ENCODE peak calls at places on chromosomes 12 and 14, in ten cellular contexts. One of them, this sample, is unnamed.

GRCh38 chr12:66399626-66399931 is 97.3 kb downstream of the HELB start:
- DNase-seq in astrocyte of the cerebellum: no peak
- DNase-seq in retinal pigment epithelial cell: no peak
- DNase-seq in AG09309: no peak
- DNase-seq in ovary: no peak
- DNase-seq in HL-60: no peak
- DNase-seq in adrenal gland: no peak
- DNase-seq in astrocyte of the spinal cord: no peak
- DNase-seq in choroid plexus epithelial cell: no peak
- DNase-seq in CD8-positive, alpha-beta T cell: no peak
- DNase-seq in this sample: no peak

GRCh38 chr12:62625238-62625637 is 158.6 kb downstream of the MON2 start:
- DNase-seq in astrocyte of the cerebellum: peak
- DNase-seq in retinal pigment epithelial cell: no peak
- DNase-seq in AG09309: no peak
- DNase-seq in ovary: no peak
- DNase-seq in HL-60: peak
- DNase-seq in adrenal gland: no peak
- DNase-seq in astrocyte of the spinal cord: peak
- DNase-seq in choroid plexus epithelial cell: peak
- DNase-seq in CD8-positive, alpha-beta T cell: no peak
- DNase-seq in this sample: no peak

GRCh38 chr12:60920841-60921495 is 1325.1 kb downstream of the SLC16A7 start:
- DNase-seq in astrocyte of the cerebellum: no peak
- DNase-seq in retinal pigment epithelial cell: no peak
- DNase-seq in AG09309: no peak
- DNase-seq in ovary: no peak
- DNase-seq in HL-60: no peak
- DNase-seq in adrenal gland: no peak
- DNase-seq in astrocyte of the spinal cord: peak
- DNase-seq in choroid plexus epithelial cell: peak
- DNase-seq in CD8-positive, alpha-beta T cell: no peak
- DNase-seq in this sample: no peak

GRCh38 chr12:32671930-32672785 is 6.9 kb upstream of the DNM1L start:
- DNase-seq in astrocyte of the cerebellum: peak
- DNase-seq in retinal pigment epithelial cell: no peak
- DNase-seq in AG09309: peak
- DNase-seq in ovary: peak
- DNase-seq in HL-60: peak
- DNase-seq in adrenal gland: no peak
- DNase-seq in astrocyte of the spinal cord: peak
- DNase-seq in choroid plexus epithelial cell: peak
- DNase-seq in CD8-positive, alpha-beta T cell: no peak
- DNase-seq in this sample: peak

GRCh38 chr12:66061557-66062279 is 68.8 kb downstream of the LLPH start:
- DNase-seq in astrocyte of the cerebellum: no peak
- DNase-seq in retinal pigment epithelial cell: no peak
- DNase-seq in AG09309: no peak
- DNase-seq in ovary: no peak
- DNase-seq in HL-60: no peak
- DNase-seq in adrenal gland: no peak
- DNase-seq in astrocyte of the spinal cord: no peak
- DNase-seq in choroid plexus epithelial cell: no peak
- DNase-seq in CD8-positive, alpha-beta T cell: no peak
- DNase-seq in this sample: no peak

GRCh38 chr12:1007994-1008393 is 17.0 kb downstream of the ERC1 start:
- DNase-seq in astrocyte of the cerebellum: no peak
- DNase-seq in retinal pigment epithelial cell: no peak
- DNase-seq in AG09309: no peak
- DNase-seq in ovary: no peak
- DNase-seq in HL-60: no peak
- DNase-seq in adrenal gland: no peak
- DNase-seq in astrocyte of the spinal cord: no peak
- DNase-seq in choroid plexus epithelial cell: no peak
- DNase-seq in CD8-positive, alpha-beta T cell: no peak
- DNase-seq in this sample: no peak

GRCh38 chr12:121678721-121679300 is 9.4 kb upstream of the MORN3 start:
- DNase-seq in astrocyte of the cerebellum: no peak
- DNase-seq in retinal pigment epithelial cell: no peak
- DNase-seq in AG09309: no peak
- DNase-seq in ovary: no peak
- DNase-seq in HL-60: no peak
- DNase-seq in adrenal gland: no peak
- DNase-seq in astrocyte of the spinal cord: no peak
- DNase-seq in choroid plexus epithelial cell: no peak
- DNase-seq in CD8-positive, alpha-beta T cell: no peak
- DNase-seq in this sample: no peak

GRCh38 chr12:45244561-45245348 is 28.9 kb downstream of the ANO6 start:
- DNase-seq in astrocyte of the cerebellum: no peak
- DNase-seq in retinal pigment epithelial cell: no peak
- DNase-seq in AG09309: peak
- DNase-seq in ovary: no peak
- DNase-seq in HL-60: no peak
- DNase-seq in adrenal gland: no peak
- DNase-seq in astrocyte of the spinal cord: peak
- DNase-seq in choroid plexus epithelial cell: peak
- DNase-seq in CD8-positive, alpha-beta T cell: no peak
- DNase-seq in this sample: no peak

GRCh38 chr12:131894313-131894860 is at the start of gene ULK1:
- DNase-seq in astrocyte of the cerebellum: peak
- DNase-seq in retinal pigment epithelial cell: peak
- DNase-seq in AG09309: no peak
- DNase-seq in ovary: peak
- DNase-seq in HL-60: peak
- DNase-seq in adrenal gland: peak
- DNase-seq in astrocyte of the spinal cord: peak
- DNase-seq in choroid plexus epithelial cell: peak
- DNase-seq in CD8-positive, alpha-beta T cell: peak
- DNase-seq in this sample: peak

GRCh38 chr12:54421175-54421872 is 2.3 kb upstream of the ITGA5 start:
- DNase-seq in astrocyte of the cerebellum: no peak
- DNase-seq in retinal pigment epithelial cell: no peak
- DNase-seq in AG09309: no peak
- DNase-seq in ovary: peak
- DNase-seq in HL-60: no peak
- DNase-seq in adrenal gland: no peak
- DNase-seq in astrocyte of the spinal cord: peak
- DNase-seq in choroid plexus epithelial cell: no peak
- DNase-seq in CD8-positive, alpha-beta T cell: no peak
- DNase-seq in this sample: no peak

GRCh38 chr14:99515301-99516155 is 34.3 kb downstream of the CCNK start:
- DNase-seq in astrocyte of the cerebellum: no peak
- DNase-seq in retinal pigment epithelial cell: no peak
- DNase-seq in AG09309: no peak
- DNase-seq in ovary: no peak
- DNase-seq in HL-60: no peak
- DNase-seq in adrenal gland: peak
- DNase-seq in astrocyte of the spinal cord: no peak
- DNase-seq in choroid plexus epithelial cell: no peak
- DNase-seq in CD8-positive, alpha-beta T cell: no peak
- DNase-seq in this sample: no peak

GRCh38 chr14:106665814-106666213 is 1139.4 kb downstream of the TMEM121 start:
- DNase-seq in astrocyte of the cerebellum: no peak
- DNase-seq in retinal pigment epithelial cell: no peak
- DNase-seq in AG09309: no peak
- DNase-seq in ovary: no peak
- DNase-seq in HL-60: no peak
- DNase-seq in adrenal gland: no peak
- DNase-seq in astrocyte of the spinal cord: no peak
- DNase-seq in choroid plexus epithelial cell: no peak
- DNase-seq in CD8-positive, alpha-beta T cell: no peak
- DNase-seq in this sample: no peak

GRCh38 chr12:95191060-95191696 is 26.1 kb downstream of the FGD6 start:
- DNase-seq in astrocyte of the cerebellum: no peak
- DNase-seq in retinal pigment epithelial cell: no peak
- DNase-seq in AG09309: no peak
- DNase-seq in ovary: no peak
- DNase-seq in HL-60: no peak
- DNase-seq in adrenal gland: no peak
- DNase-seq in astrocyte of the spinal cord: no peak
- DNase-seq in choroid plexus epithelial cell: no peak
- DNase-seq in CD8-positive, alpha-beta T cell: no peak
- DNase-seq in this sample: no peak

GRCh38 chr12:14771651-14772137 is 31.6 kb downstream of the WBP11 start:
- DNase-seq in astrocyte of the cerebellum: no peak
- DNase-seq in retinal pigment epithelial cell: no peak
- DNase-seq in AG09309: no peak
- DNase-seq in ovary: no peak
- DNase-seq in HL-60: no peak
- DNase-seq in adrenal gland: no peak
- DNase-seq in astrocyte of the spinal cord: no peak
- DNase-seq in choroid plexus epithelial cell: no peak
- DNase-seq in CD8-positive, alpha-beta T cell: peak
- DNase-seq in this sample: no peak

GRCh38 chr14:60222820-60223219 is 26.2 kb upstream of the PPM1A start:
- DNase-seq in astrocyte of the cerebellum: no peak
- DNase-seq in retinal pigment epithelial cell: no peak
- DNase-seq in AG09309: no peak
- DNase-seq in ovary: no peak
- DNase-seq in HL-60: no peak
- DNase-seq in adrenal gland: no peak
- DNase-seq in astrocyte of the spinal cord: no peak
- DNase-seq in choroid plexus epithelial cell: no peak
- DNase-seq in CD8-positive, alpha-beta T cell: no peak
- DNase-seq in this sample: no peak

GRCh38 chr14:105999361-106000028 is 473.1 kb downstream of the TMEM121 start:
- DNase-seq in astrocyte of the cerebellum: no peak
- DNase-seq in retinal pigment epithelial cell: no peak
- DNase-seq in AG09309: no peak
- DNase-seq in ovary: peak
- DNase-seq in HL-60: peak
- DNase-seq in adrenal gland: no peak
- DNase-seq in astrocyte of the spinal cord: no peak
- DNase-seq in choroid plexus epithelial cell: peak
- DNase-seq in CD8-positive, alpha-beta T cell: peak
- DNase-seq in this sample: no peak

GRCh38 chr14:60125918-60126317 is 34.2 kb downstream of the PCNX4 start:
- DNase-seq in astrocyte of the cerebellum: no peak
- DNase-seq in retinal pigment epithelial cell: no peak
- DNase-seq in AG09309: no peak
- DNase-seq in ovary: no peak
- DNase-seq in HL-60: no peak
- DNase-seq in adrenal gland: no peak
- DNase-seq in astrocyte of the spinal cord: no peak
- DNase-seq in choroid plexus epithelial cell: peak
- DNase-seq in CD8-positive, alpha-beta T cell: no peak
- DNase-seq in this sample: no peak

GRCh38 chr12:112166051-112167015 is 41.0 kb downstream of the TRAFD1 start:
- DNase-seq in astrocyte of the cerebellum: no peak
- DNase-seq in retinal pigment epithelial cell: no peak
- DNase-seq in AG09309: no peak
- DNase-seq in ovary: no peak
- DNase-seq in HL-60: no peak
- DNase-seq in adrenal gland: no peak
- DNase-seq in astrocyte of the spinal cord: no peak
- DNase-seq in choroid plexus epithelial cell: no peak
- DNase-seq in CD8-positive, alpha-beta T cell: no peak
- DNase-seq in this sample: no peak

GRCh38 chr12:104785886-104786285 is 172.2 kb downstream of the SLC41A2 start:
- DNase-seq in astrocyte of the cerebellum: no peak
- DNase-seq in retinal pigment epithelial cell: no peak
- DNase-seq in AG09309: no peak
- DNase-seq in ovary: no peak
- DNase-seq in HL-60: no peak
- DNase-seq in adrenal gland: no peak
- DNase-seq in astrocyte of the spinal cord: no peak
- DNase-seq in choroid plexus epithelial cell: no peak
- DNase-seq in CD8-positive, alpha-beta T cell: no peak
- DNase-seq in this sample: no peak

GRCh38 chr14:75283162-75283883 is 4.7 kb downstream of the FOS start:
- DNase-seq in astrocyte of the cerebellum: no peak
- DNase-seq in retinal pigment epithelial cell: no peak
- DNase-seq in AG09309: no peak
- DNase-seq in ovary: peak
- DNase-seq in HL-60: peak
- DNase-seq in adrenal gland: peak
- DNase-seq in astrocyte of the spinal cord: peak
- DNase-seq in choroid plexus epithelial cell: peak
- DNase-seq in CD8-positive, alpha-beta T cell: no peak
- DNase-seq in this sample: no peak

GRCh38 chr12:45034861-45035265 is 16.0 kb downstream of the DBX2 start:
- DNase-seq in astrocyte of the cerebellum: no peak
- DNase-seq in retinal pigment epithelial cell: no peak
- DNase-seq in AG09309: no peak
- DNase-seq in ovary: no peak
- DNase-seq in HL-60: no peak
- DNase-seq in adrenal gland: no peak
- DNase-seq in astrocyte of the spinal cord: no peak
- DNase-seq in choroid plexus epithelial cell: no peak
- DNase-seq in CD8-positive, alpha-beta T cell: no peak
- DNase-seq in this sample: no peak

GRCh38 chr12:67415473-67415872 is 146.3 kb downstream of the CAND1 start:
- DNase-seq in astrocyte of the cerebellum: no peak
- DNase-seq in retinal pigment epithelial cell: no peak
- DNase-seq in AG09309: peak
- DNase-seq in ovary: no peak
- DNase-seq in HL-60: no peak
- DNase-seq in adrenal gland: peak
- DNase-seq in astrocyte of the spinal cord: peak
- DNase-seq in choroid plexus epithelial cell: peak
- DNase-seq in CD8-positive, alpha-beta T cell: no peak
- DNase-seq in this sample: no peak
- TF ChIP-seq CTCF in astrocyte of the cerebellum: peak
- TF ChIP-seq CTCF in retinal pigment epithelial cell: peak
- TF ChIP-seq CTCF in AG09309: peak
- TF ChIP-seq CTCF in ovary: no peak
- TF ChIP-seq CTCF in HL-60: no peak
- TF ChIP-seq CTCF in adrenal gland: peak
- TF ChIP-seq CTCF in astrocyte of the spinal cord: peak
- TF ChIP-seq CTCF in choroid plexus epithelial cell: peak
- TF ChIP-seq CTCF in CD8-positive, alpha-beta T cell: no peak
- TF ChIP-seq CTCF in this sample: peak

GRCh38 chr12:6773662-6774351 is 1.5 kb downstream of the LAG3 start:
- DNase-seq in astrocyte of the cerebellum: no peak
- DNase-seq in retinal pigment epithelial cell: no peak
- DNase-seq in AG09309: no peak
- DNase-seq in ovary: no peak
- DNase-seq in HL-60: no peak
- DNase-seq in adrenal gland: no peak
- DNase-seq in astrocyte of the spinal cord: no peak
- DNase-seq in choroid plexus epithelial cell: no peak
- DNase-seq in CD8-positive, alpha-beta T cell: no peak
- DNase-seq in this sample: no peak
- H3K4me3 ChIP-seq in astrocyte of the cerebellum: no peak
- H3K4me3 ChIP-seq in retinal pigment epithelial cell: no peak
- H3K4me3 ChIP-seq in AG09309: no peak
- H3K4me3 ChIP-seq in ovary: peak
- H3K4me3 ChIP-seq in HL-60: no peak
- H3K4me3 ChIP-seq in adrenal gland: no peak
- H3K4me3 ChIP-seq in astrocyte of the spinal cord: no peak
- H3K4me3 ChIP-seq in choroid plexus epithelial cell: no peak
- H3K4me3 ChIP-seq in CD8-positive, alpha-beta T cell: peak
- H3K4me3 ChIP-seq in this sample: no peak

GRCh38 chr14:35215110-35215872 is 76.9 kb upstream of the PSMA6 start:
- DNase-seq in astrocyte of the cerebellum: peak
- DNase-seq in retinal pigment epithelial cell: no peak
- DNase-seq in AG09309: peak
- DNase-seq in ovary: no peak
- DNase-seq in HL-60: no peak
- DNase-seq in adrenal gland: no peak
- DNase-seq in astrocyte of the spinal cord: peak
- DNase-seq in choroid plexus epithelial cell: peak
- DNase-seq in CD8-positive, alpha-beta T cell: no peak
- DNase-seq in this sample: peak
- TF ChIP-seq CTCF in astrocyte of the cerebellum: peak
- TF ChIP-seq CTCF in retinal pigment epithelial cell: peak
- TF ChIP-seq CTCF in AG09309: peak
- TF ChIP-seq CTCF in ovary: no peak
- TF ChIP-seq CTCF in HL-60: no peak
- TF ChIP-seq CTCF in adrenal gland: peak
- TF ChIP-seq CTCF in astrocyte of the spinal cord: peak
- TF ChIP-seq CTCF in choroid plexus epithelial cell: peak
- TF ChIP-seq CTCF in CD8-positive, alpha-beta T cell: no peak
- TF ChIP-seq CTCF in this sample: peak

GRCh38 chr14:50875359-50876090 is 3.7 kb downstream of the ABHD12B start:
- DNase-seq in astrocyte of the cerebellum: peak
- DNase-seq in retinal pigment epithelial cell: no peak
- DNase-seq in AG09309: no peak
- DNase-seq in ovary: no peak
- DNase-seq in HL-60: no peak
- DNase-seq in adrenal gland: no peak
- DNase-seq in astrocyte of the spinal cord: peak
- DNase-seq in choroid plexus epithelial cell: peak
- DNase-seq in CD8-positive, alpha-beta T cell: no peak
- DNase-seq in this sample: no peak
- H3K4me3 ChIP-seq in astrocyte of the cerebellum: no peak
- H3K4me3 ChIP-seq in retinal pigment epithelial cell: no peak
- H3K4me3 ChIP-seq in AG09309: no peak
- H3K4me3 ChIP-seq in ovary: no peak
- H3K4me3 ChIP-seq in HL-60: no peak
- H3K4me3 ChIP-seq in adrenal gland: no peak
- H3K4me3 ChIP-seq in astrocyte of the spinal cord: no peak
- H3K4me3 ChIP-seq in choroid plexus epithelial cell: no peak
- H3K4me3 ChIP-seq in CD8-positive, alpha-beta T cell: no peak
- H3K4me3 ChIP-seq in this sample: no peak